ENCODE peak calls at places on chromosomes 3 and 15, in ten cellular contexts. A, W, C, B, X, E, U, Y, Q and Z are unnamed samples.

GRCh38 chr15:89799925-89800500 is 14.6 kb downstream of the ANPEP start:
- DNase-seq in W (no peak), Q (no peak), U (no peak), X (no peak), E (no peak), B (no peak), A (no peak), C (no peak), Y (no peak), Z (no peak)

GRCh38 chr3:4508048-4508981 is 15.2 kb downstream of the ITPR1 start:
- DNase-seq in Y (peak), B (no peak), X (no peak), U (no peak), E (no peak), Q (no peak), A (no peak), C (no peak), W (no peak), Z (no peak)

GRCh38 chr15:39028069-39028468 is 463.5 kb upstream of the RASGRP1 start:
- DNase-seq in W (no peak), Q (peak), C (no peak), B (no peak), U (no peak), A (peak), X (peak), Y (no peak), E (peak), Z (no peak)

GRCh38 chr15:69082041-69082502 is 67.6 kb downstream of the NOX5 start:
- DNase-seq in U (no peak), W (no peak), Q (no peak), B (no peak), E (peak), X (peak), A (peak), C (no peak), Y (no peak), Z (no peak)

GRCh38 chr3:50221413-50222168 is 14.4 kb upstream of the GNAI2 start:
- DNase-seq in W (no peak), Q (peak), X (no peak), Y (peak), B (no peak), U (no peak), C (no peak), E (no peak), A (no peak), Z (no peak)

GRCh38 chr3:44926172-44926571 is 49.8 kb downstream of the ZDHHC3 start:
- DNase-seq in U (no peak), Y (no peak), E (no peak), Q (no peak), A (no peak), X (no peak), C (no peak), B (no peak), W (no peak), Z (no peak)

GRCh38 chr3:14467723-14468620 is 65.6 kb downstream of the SLC6A6 start:
- DNase-seq in E (no peak), B (no peak), A (peak), X (peak), U (peak), W (peak), C (no peak), Y (peak), Q (peak), Z (no peak)

GRCh38 chr3:67719333-67719732 is 64.9 kb upstream of the SUCLG2 start:
- DNase-seq in W (no peak), E (peak), B (no peak), U (no peak), Q (no peak), X (peak), C (no peak), A (no peak), Y (no peak), Z (no peak)

GRCh38 chr3:132422531-132422930 is 5.2 kb downstream of the DNAJC13 start:
- DNase-seq in U (no peak), E (no peak), C (no peak), Y (no peak), A (no peak), X (no peak), W (no peak), Q (no peak), B (no peak), Z (no peak)

GRCh38 chr3:51977449-51978142 is 2.7 kb downstream of the ABHD14A start:
- DNase-seq in E (no peak), X (no peak), B (no peak), C (no peak), Q (no peak), Y (peak), W (no peak), U (no peak), A (no peak), Z (no peak)

GRCh38 chr3:157174616-157175498 is 14.9 kb upstream of the CCNL1 start:
- DNase-seq in E (peak), B (peak), W (peak), Y (peak), A (peak), C (peak), Q (peak), X (peak), U (peak), Z (peak)

GRCh38 chr3:160090653-160091052 is 102.0 kb downstream of the IL12A start:
- DNase-seq in X (no peak), U (no peak), Y (no peak), Q (no peak), W (no peak), A (no peak), C (no peak), B (no peak), E (no peak), Z (no peak)

GRCh38 chr3:149605902-149606301 is 51.9 kb downstream of the WWTR1 start:
- DNase-seq in E (peak), U (no peak), A (no peak), C (no peak), Q (no peak), Y (no peak), B (no peak), W (no peak), X (peak), Z (no peak)

DNA sequence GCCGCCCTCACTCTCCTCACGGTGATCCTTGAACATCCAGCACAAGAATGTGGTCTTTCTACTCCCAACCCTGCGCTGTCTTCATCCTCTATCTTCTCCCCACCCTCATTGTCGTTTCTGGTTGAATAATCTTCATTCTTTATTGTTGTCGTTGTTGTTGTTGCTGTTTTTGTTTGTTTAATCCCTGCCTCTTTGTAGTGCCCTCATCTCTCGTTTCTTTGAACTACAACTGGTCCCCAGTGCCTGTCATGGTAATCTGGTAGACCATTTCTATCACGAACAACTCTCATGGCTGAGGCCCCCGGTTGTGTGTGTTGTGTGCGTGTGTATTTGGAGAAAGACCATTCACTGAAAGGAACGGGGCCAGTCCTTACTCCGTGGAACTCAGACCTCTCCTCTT is 1.3 kb upstream of the MYO5A start:
- DNase-seq in U (no peak), X (no peak), C (no peak), W (no peak), A (no peak), Q (no peak), E (no peak), Y (no peak), B (no peak), Z (no peak)
- H3K4me3 ChIP-seq in U (peak), X (peak), C (peak), W (peak), A (no peak), Q (no peak), E (peak), Y (peak), B (peak), Z (no peak)

GRCh38 chr3:124834723-124835718 is 52.1 kb downstream of the ITGB5 start:
- DNase-seq in E (peak), A (no peak), B (no peak), Y (peak), C (peak), X (peak), Q (peak), U (peak), W (peak), Z (no peak)
- TF ChIP-seq CTCF in E (no peak), A (no peak), B (no peak), Y (no peak), C (no peak), X (no peak), Q (no peak), U (no peak), W (no peak), Z (no peak)

GRCh38 chr3:57446318-57446841 is 97.8 kb downstream of the DNAH12 start:
- DNase-seq in Q (no peak), B (no peak), A (no peak), U (no peak), X (peak), W (no peak), Y (no peak), E (peak), C (no peak), Z (peak)

GRCh38 chr3:57451150-57451846 is 92.8 kb downstream of the DNAH12 start:
- DNase-seq in C (no peak), U (no peak), B (no peak), A (no peak), Y (no peak), Q (no peak), X (no peak), E (no peak), W (no peak), Z (no peak)
- H3K4me3 ChIP-seq in C (no peak), U (no peak), B (no peak), A (no peak), Y (no peak), Q (no peak), X (no peak), E (no peak), W (no peak), Z (no peak)

DNA sequence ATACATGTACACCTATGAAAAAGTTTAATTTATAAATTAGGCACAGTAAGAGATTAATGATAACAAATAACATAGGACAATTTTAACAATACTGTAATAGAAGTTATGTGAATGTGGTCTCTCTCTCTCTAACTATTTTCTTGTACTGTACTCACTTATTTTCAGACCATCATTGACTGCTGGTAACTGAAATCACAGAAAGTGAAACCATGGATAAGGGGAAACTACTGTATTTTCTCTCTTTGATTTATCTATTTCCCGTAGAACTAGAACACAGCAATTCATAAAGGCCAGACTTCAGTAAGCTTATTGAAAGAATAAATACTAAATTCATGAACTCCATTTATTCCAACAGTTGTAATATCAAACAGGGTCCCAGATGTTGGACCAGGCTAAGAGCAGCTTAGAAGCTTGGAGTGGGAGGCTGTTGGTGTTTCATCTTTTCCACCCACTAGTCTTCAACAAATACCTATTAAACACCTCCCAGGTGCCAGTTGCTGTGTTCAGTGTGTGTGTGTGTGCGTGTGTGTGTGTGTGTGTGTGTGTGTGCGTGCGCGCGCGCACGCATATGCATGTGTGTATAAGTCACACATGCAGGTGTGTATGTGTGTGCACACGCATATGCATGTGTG is 235.4 kb downstream of the FOXP1 start:
- DNase-seq in Y (no peak), E (no peak), C (no peak), A (no peak), W (no peak), B (no peak), U (no peak), X (no peak), Q (no peak), Z (no peak)
- TF ChIP-seq CTCF in Y (no peak), E (no peak), C (no peak), A (no peak), W (no peak), B (no peak), U (no peak), X (no peak), Q (no peak), Z (no peak)

GRCh38 chr3:61638721-61639120 is 77.3 kb downstream of the PTPRG start:
- DNase-seq in Y (no peak), A (no peak), E (peak), U (no peak), X (peak), C (no peak), B (no peak), W (no peak), Q (no peak), Z (no peak)

GRCh38 chr3:61632568-61633175 is 71.3 kb downstream of the PTPRG start:
- DNase-seq in X (no peak), C (no peak), W (no peak), U (no peak), E (no peak), B (no peak), A (no peak), Y (no peak), Q (no peak), Z (no peak)

GRCh38 chr3:61639991-61640390 is 78.6 kb downstream of the PTPRG start:
- DNase-seq in C (no peak), E (no peak), A (no peak), W (no peak), Q (no peak), X (no peak), Y (no peak), B (no peak), U (no peak), Z (no peak)

GRCh38 chr3:61634678-61635077 is 73.3 kb downstream of the PTPRG start:
- DNase-seq in X (no peak), A (no peak), B (no peak), Q (no peak), W (no peak), E (no peak), C (no peak), Y (no peak), U (no peak), Z (peak)

DNA sequence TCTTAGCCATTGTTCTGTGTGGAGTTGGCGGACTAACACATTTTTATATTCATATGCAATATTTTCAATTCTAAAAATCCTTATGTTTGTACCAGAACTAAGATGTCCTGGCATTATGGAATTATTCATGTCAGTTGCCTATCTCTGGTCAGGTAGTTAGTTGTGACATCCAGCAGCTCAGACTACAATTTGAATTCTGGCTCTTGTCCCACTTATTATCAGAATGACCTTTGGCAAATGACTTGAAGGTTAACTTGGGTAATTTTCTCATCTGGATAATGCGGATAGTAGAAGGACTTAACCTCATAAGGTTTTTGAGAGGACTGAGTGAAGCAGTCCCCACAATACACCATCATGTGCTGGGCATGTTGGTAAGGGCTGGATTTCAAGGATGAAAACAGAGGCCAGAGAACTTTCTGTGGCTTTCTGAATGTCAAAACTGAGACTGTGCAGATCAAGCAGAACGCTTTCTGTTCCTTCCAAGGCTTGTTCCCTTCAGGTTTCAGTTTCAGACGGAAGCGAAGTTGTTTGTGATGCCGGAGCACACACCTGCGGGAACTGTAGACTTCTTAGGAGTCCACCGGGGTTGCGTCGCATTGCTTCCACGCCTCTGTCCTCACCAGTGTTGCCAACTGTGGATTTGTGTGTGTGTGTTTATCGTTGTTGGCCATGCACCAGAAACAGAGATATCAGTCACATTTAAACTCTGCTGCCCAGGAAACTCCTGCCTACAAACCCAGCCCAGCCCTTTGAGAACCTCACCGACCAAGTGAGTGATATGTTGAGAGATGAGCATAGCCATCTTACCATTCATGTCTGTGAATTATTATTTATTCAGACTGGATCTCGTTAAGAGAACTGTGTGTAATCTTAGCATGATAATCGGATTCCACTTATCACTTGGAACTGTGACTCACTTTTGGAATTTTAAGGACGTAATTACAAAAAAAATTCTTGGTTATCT is 76.0 kb downstream of the PTPRG start:
- DNase-seq in E (no peak), W (peak), Y (peak), Q (no peak), U (no peak), C (peak), X (peak), A (peak), B (no peak), Z (no peak)
- H3K4me3 ChIP-seq in E (no peak), W (peak), Y (peak), Q (no peak), U (no peak), C (peak), X (no peak), A (no peak), B (no peak), Z (no peak)

DNA sequence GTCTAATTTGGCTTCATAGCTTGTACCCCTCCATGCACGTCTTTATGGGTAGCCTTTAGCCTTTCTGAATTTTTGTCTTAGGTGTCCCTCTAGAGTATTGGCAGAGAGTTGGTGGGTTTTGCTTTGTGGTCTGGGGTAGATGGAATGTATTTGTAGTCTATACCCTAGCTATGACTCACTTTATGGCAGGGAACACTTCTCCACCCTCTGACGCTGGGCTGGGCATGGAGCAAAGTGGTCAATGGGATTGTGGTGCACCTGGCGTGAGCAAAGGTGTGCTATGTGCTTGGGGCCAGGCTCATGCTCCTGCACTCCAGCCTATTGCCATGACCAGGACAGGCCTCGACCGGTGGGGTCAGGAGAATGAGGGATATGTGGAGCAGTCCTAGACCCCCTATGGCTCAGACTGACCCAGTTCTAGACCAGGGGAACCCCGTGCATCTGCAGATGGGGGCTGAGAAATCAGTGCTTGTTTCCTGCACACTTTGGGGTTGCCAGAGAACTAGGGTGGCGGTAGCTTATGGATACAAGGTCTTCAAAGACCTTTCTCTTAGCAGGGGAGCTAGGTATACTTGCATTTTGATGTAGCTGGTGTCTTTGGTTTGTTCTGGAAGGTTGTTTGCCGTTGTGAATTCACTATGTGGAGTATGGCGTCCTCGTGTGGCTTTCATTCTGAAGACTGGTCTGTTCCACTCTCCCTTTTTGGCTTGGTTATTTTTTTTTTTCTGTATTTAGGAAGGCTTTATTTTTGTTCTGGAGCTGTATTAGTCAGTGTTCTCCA is 49.4 kb upstream of the RPL32 start:
- DNase-seq in A (no peak), W (no peak), B (no peak), Q (no peak), E (no peak), U (no peak), X (no peak), Y (no peak), C (no peak), Z (no peak)
- TF ChIP-seq CTCF in A (no peak), W (no peak), B (no peak), Q (no peak), E (no peak), U (no peak), X (no peak), Y (peak), C (no peak), Z (no peak)

GRCh38 chr3:46082021-46082420 is 54.7 kb upstream of the XCR1 start:
- DNase-seq in Y (no peak), A (no peak), U (no peak), C (no peak), E (no peak), X (no peak), W (no peak), B (no peak), Q (no peak), Z (no peak)

GRCh38 chr3:46080124-46080991 is 53.1 kb upstream of the XCR1 start:
- DNase-seq in U (no peak), X (peak), Y (no peak), A (no peak), W (no peak), Q (no peak), C (no peak), B (no peak), E (no peak), Z (no peak)

GRCh38 chr3:46076606-46077005 is 49.3 kb upstream of the XCR1 start:
- DNase-seq in A (no peak), C (no peak), Q (peak), B (no peak), E (peak), Y (no peak), U (no peak), W (no peak), X (peak), Z (no peak)

GRCh38 chr3:46075816-46076215 is 48.5 kb upstream of the XCR1 start:
- DNase-seq in A (no peak), C (no peak), B (no peak), Q (no peak), X (no peak), U (no peak), Y (no peak), W (no peak), E (no peak), Z (no peak)

DNA sequence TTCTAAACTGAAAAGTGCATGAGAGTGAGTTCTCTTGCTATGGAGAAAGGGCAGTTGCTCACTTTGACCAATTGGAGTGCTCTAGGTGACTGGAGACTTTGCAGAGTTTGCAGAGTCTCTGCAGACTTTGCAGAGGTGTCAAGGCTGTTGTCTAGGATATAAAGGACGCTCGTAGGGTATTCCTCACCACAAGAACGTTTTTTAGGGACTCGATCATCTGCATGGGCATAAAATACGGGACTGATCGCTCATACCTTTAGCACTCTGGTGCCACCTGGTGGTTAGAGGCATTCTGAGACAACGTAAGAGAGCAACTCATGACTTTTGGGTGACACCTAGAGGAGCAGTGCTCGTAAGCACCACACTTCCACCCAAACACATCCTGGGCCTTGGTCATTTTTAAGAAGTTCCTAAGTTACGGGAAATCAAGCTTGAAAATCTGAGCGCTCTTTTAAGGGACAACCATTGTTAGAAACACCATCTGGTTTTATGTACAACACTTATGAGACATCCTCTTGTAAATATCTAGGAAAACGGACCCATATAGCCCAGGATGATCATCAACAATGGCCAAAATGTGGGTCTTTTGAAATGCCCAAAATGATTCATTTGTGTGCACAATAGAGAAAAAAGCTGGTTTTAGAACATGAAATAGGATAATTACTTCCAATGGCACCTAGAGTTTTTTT is 51.6 kb upstream of the XCR1 start:
- DNase-seq in B (peak), E (peak), U (peak), C (peak), W (peak), Q (peak), Y (peak), A (peak), X (peak), Z (peak)
- H3K4me3 ChIP-seq in B (no peak), E (no peak), U (no peak), C (no peak), W (no peak), Q (no peak), Y (no peak), A (no peak), X (peak), Z (no peak)

GRCh38 chr15:31278056-31278445 is 48.6 kb upstream of the KLF13 start:
- DNase-seq in W (peak), U (no peak), E (no peak), Y (no peak), B (no peak), X (no peak), C (no peak), A (no peak), Q (no peak), Z (no peak)
- TF ChIP-seq CTCF in W (no peak), U (no peak), E (no peak), Y (no peak), B (no peak), X (no peak), C (no peak), A (no peak), Q (no peak), Z (no peak)